ENCODE peak calls at places on chromosomes 11 and 22, in ten cellular contexts. J is HL-60; F is breast epithelium; M is upper lobe of right lung; Q is CD4-positive, CD25-positive, alpha-beta regulatory T cell; C is GM06990; N is A549; P is aorta; G is left lung; H is AG09309. Z is an unnamed sample.

GRCh38 chr11:10881892-10882291 is 24.0 kb upstream of the ZBED5 start:
- DNase-seq in J (no peak), F (no peak), M (no peak), Q (no peak), C (no peak), N (no peak), P (no peak), G (no peak), H (no peak), Z (no peak)

GRCh38 chr22:28909375-28909774 is 26.0 kb downstream of the ZNRF3 start:
- DNase-seq in J (no peak), F (no peak), M (no peak), Q (no peak), C (peak), N (no peak), P (peak), G (no peak), H (no peak), Z (no peak)

GRCh38 chr11:1233351-1234053 is 10.6 kb downstream of the MUC5B start:
- DNase-seq in J (no peak), F (no peak), M (peak), Q (no peak), C (no peak), N (no peak), P (peak), G (peak), H (no peak), Z (no peak)

GRCh38 chr11:1077417-1078119 is 2.9 kb downstream of the MUC2 start:
- DNase-seq in J (no peak), F (no peak), M (peak), Q (no peak), C (no peak), N (no peak), P (peak), G (peak), H (no peak), Z (no peak)

GRCh38 chr11:129249351-129249750 is 57.2 kb upstream of the ARHGAP32 start:
- DNase-seq in J (no peak), F (no peak), M (no peak), Q (no peak), C (no peak), N (peak), P (no peak), G (no peak), H (peak), Z (no peak)

GRCh38 chr22:41380993-41381328 is 781 bp upstream of the TEF start:
- DNase-seq in J (no peak), F (peak), M (no peak), Q (no peak), C (no peak), N (peak), P (no peak), G (no peak), H (peak), Z (peak)

GRCh38 chr11:133047036-133047800 is 485.1 kb downstream of the OPCML start:
- DNase-seq in J (no peak), F (no peak), M (no peak), Q (no peak), C (no peak), N (no peak), P (no peak), G (peak), H (no peak), Z (no peak)

GRCh38 chr11:95108159-95108611 is 18.5 kb downstream of the ENDOD1 start:
- DNase-seq in J (no peak), F (peak), M (no peak), Q (no peak), C (no peak), N (no peak), P (peak), G (no peak), H (no peak), Z (no peak)

GRCh38 chr11:75328426-75329277 is 22.8 kb downstream of the ARRB1 start:
- DNase-seq in J (no peak), F (peak), M (peak), Q (no peak), C (no peak), N (peak), P (peak), G (no peak), H (no peak), Z (no peak)

GRCh38 chr11:35262735-35263134 is 123.8 kb downstream of the CD44 start:
- DNase-seq in J (no peak), F (no peak), M (no peak), Q (no peak), C (no peak), N (no peak), P (no peak), G (no peak), H (no peak), Z (no peak)

GRCh38 chr22:35154937-35155387 is 89.0 kb downstream of the ISX start:
- DNase-seq in J (peak), F (peak), M (peak), Q (no peak), C (no peak), N (peak), P (no peak), G (no peak), H (peak), Z (no peak)

GRCh38 chr11:126543691-126544090 is 188.2 kb downstream of the ST3GAL4 start:
- DNase-seq in J (no peak), F (no peak), M (no peak), Q (no peak), C (no peak), N (no peak), P (no peak), G (no peak), H (no peak), Z (no peak)

GRCh38 chr11:40099391-40100169 is 1359.9 kb downstream of the LRRC4C start:
- DNase-seq in J (no peak), F (no peak), M (no peak), Q (no peak), C (no peak), N (no peak), P (no peak), G (no peak), H (no peak), Z (no peak)

GRCh38 chr22:18905540-18906409 is at the start of gene DGCR6:
- DNase-seq in J (no peak), F (no peak), M (no peak), Q (no peak), C (no peak), N (no peak), P (no peak), G (no peak), H (no peak), Z (no peak)

GRCh38 chr22:40065981-40066380 is 71.2 kb downstream of the FAM83F start:
- DNase-seq in J (no peak), F (no peak), M (no peak), Q (no peak), C (no peak), N (no peak), P (no peak), G (no peak), H (no peak), Z (no peak)

GRCh38 chr22:40071720-40072119 is 77.0 kb downstream of the FAM83F start:
- DNase-seq in J (no peak), F (no peak), M (no peak), Q (no peak), C (no peak), N (no peak), P (no peak), G (no peak), H (no peak), Z (no peak)

GRCh38 chr22:40067639-40068038 is 72.9 kb downstream of the FAM83F start:
- DNase-seq in J (no peak), F (no peak), M (no peak), Q (no peak), C (no peak), N (no peak), P (no peak), G (no peak), H (no peak), Z (no peak)

GRCh38 chr22:40070701-40071100 is 75.9 kb downstream of the FAM83F start:
- DNase-seq in J (no peak), F (no peak), M (no peak), Q (no peak), C (no peak), N (no peak), P (no peak), G (no peak), H (peak), Z (no peak)
- H3K4me3 ChIP-seq in J (no peak), F (no peak), M (no peak), Q (no peak), C (no peak), N (no peak), P (no peak), G (no peak), H (no peak), Z (no peak)

GRCh38 chr22:23270212-23270733 is 90.0 kb downstream of the BCR start:
- DNase-seq in J (no peak), F (no peak), M (no peak), Q (no peak), C (no peak), N (no peak), P (no peak), G (no peak), H (no peak), Z (no peak)

GRCh38 chr22:23272371-23272770 is 92.1 kb downstream of the BCR start:
- DNase-seq in J (no peak), F (no peak), M (no peak), Q (no peak), C (no peak), N (no peak), P (no peak), G (no peak), H (no peak), Z (no peak)

GRCh38 chr22:23270798-23271596 is 90.7 kb downstream of the BCR start:
- DNase-seq in J (no peak), F (no peak), M (no peak), Q (no peak), C (no peak), N (no peak), P (no peak), G (no peak), H (no peak), Z (no peak)

GRCh38 chr22:23272834-23273233 is 92.5 kb downstream of the BCR start:
- DNase-seq in J (no peak), F (no peak), M (no peak), Q (no peak), C (no peak), N (no peak), P (no peak), G (no peak), H (no peak), Z (no peak)

DNA sequence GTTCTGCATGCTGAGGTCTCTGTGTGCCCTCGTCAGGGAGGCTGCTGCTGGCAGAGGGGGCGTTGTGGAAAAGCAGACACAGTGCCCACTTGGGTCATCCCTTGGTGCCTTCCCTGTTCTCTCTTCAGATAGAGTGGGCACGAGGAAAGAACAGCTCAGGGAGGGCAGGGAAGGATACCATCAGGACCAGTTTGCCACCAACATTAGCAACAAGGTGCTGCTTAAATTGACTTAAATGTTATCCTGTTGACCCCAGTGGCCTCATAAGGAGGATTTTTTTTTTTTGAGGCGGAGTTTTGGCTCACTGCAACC is 91.2 kb downstream of the BCR start:
- DNase-seq in J (no peak), F (no peak), M (no peak), Q (no peak), C (no peak), N (no peak), P (no peak), G (no peak), H (no peak), Z (no peak)
- H3K4me3 ChIP-seq in J (no peak), F (no peak), M (no peak), Q (no peak), C (no peak), N (no peak), P (no peak), G (no peak), H (no peak), Z (no peak)

GRCh38 chr22:46535876-46536558 is 1.4 kb downstream of the CELSR1 start:
- DNase-seq in J (no peak), F (no peak), M (no peak), Q (no peak), C (no peak), N (no peak), P (no peak), G (peak), H (no peak), Z (no peak)
- H3K4me3 ChIP-seq in J (no peak), F (peak), M (peak), Q (no peak), C (no peak), N (peak), P (no peak), G (peak), H (no peak), Z (peak)

GRCh38 chr11:33868646-33869461 is 23.0 kb downstream of the LMO2 start:
- DNase-seq in J (no peak), F (no peak), M (no peak), Q (no peak), C (peak), N (no peak), P (no peak), G (peak), H (no peak), Z (no peak)

GRCh38 chr11:33864479-33864878 is 27.4 kb downstream of the LMO2 start:
- DNase-seq in J (no peak), F (no peak), M (no peak), Q (no peak), C (no peak), N (no peak), P (no peak), G (no peak), H (no peak), Z (no peak)

GRCh38 chr11:33867566-33867965 is 24.3 kb downstream of the LMO2 start:
- DNase-seq in J (no peak), F (no peak), M (no peak), Q (no peak), C (no peak), N (no peak), P (no peak), G (no peak), H (no peak), Z (no peak)

GRCh38 chr11:33869511-33870422 is 22.1 kb downstream of the LMO2 start:
- DNase-seq in J (peak), F (no peak), M (peak), Q (no peak), C (peak), N (no peak), P (peak), G (peak), H (no peak), Z (no peak)

DNA sequence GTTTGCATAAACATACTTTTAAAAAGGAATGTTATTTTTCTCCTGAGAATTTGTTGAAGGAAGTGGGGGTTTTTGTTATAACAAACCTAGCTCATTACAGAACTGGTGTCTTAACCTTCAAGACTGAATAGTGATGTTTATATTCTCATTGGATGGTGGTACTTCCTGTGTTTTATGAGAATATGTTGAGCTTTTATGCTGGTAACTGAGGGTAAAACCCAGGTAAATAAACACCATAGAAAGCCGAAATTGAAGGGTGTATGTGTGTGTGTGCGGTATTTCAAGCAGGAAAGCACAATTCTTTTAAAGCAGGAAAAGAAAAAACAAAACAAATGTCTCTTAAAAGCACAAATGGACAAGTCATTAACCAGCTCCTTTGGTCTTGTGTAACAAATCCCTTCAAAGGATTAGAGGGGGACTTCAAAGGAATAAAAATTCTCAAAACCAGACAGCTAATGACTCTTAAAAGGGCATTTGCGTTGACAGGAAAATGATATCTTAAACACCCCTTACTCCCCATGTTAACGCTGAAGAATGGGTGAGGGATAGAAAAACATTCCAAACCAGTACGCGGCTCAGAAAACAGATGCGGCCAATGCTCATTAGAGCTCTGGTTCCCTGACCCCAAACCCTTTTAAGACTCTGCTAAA is 23.8 kb downstream of the LMO2 start:
- DNase-seq in J (no peak), F (no peak), M (no peak), Q (no peak), C (no peak), N (no peak), P (no peak), G (no peak), H (no peak), Z (no peak)
- H3K4me3 ChIP-seq in J (peak), F (peak), M (peak), Q (no peak), C (peak), N (no peak), P (no peak), G (peak), H (no peak), Z (no peak)

GRCh38 chr22:38709306-38709705 is 3.6 kb downstream of the GTPBP1 start:
- DNase-seq in J (no peak), F (no peak), M (no peak), Q (no peak), C (no peak), N (no peak), P (no peak), G (no peak), H (no peak), Z (no peak)
- H3K4me3 ChIP-seq in J (no peak), F (no peak), M (no peak), Q (peak), C (no peak), N (no peak), P (no peak), G (no peak), H (no peak), Z (no peak)

GRCh38 chr11:65539401-65540289 is 14.8 kb downstream of the SCYL1 start:
- DNase-seq in J (no peak), F (no peak), M (no peak), Q (peak), C (no peak), N (no peak), P (no peak), G (peak), H (no peak), Z (no peak)
- H3K4me3 ChIP-seq in J (peak), F (peak), M (peak), Q (peak), C (peak), N (peak), P (no peak), G (peak), H (peak), Z (peak)

GRCh38 chr11:28049338-28050216 is 58.4 kb downstream of the KIF18A start:
- DNase-seq in J (no peak), F (no peak), M (no peak), Q (no peak), C (no peak), N (peak), P (no peak), G (no peak), H (no peak), Z (no peak)

GRCh38 chr11:28043930-28044709 is 63.8 kb downstream of the KIF18A start:
- DNase-seq in J (no peak), F (no peak), M (no peak), Q (no peak), C (no peak), N (peak), P (no peak), G (no peak), H (no peak), Z (no peak)

DNA sequence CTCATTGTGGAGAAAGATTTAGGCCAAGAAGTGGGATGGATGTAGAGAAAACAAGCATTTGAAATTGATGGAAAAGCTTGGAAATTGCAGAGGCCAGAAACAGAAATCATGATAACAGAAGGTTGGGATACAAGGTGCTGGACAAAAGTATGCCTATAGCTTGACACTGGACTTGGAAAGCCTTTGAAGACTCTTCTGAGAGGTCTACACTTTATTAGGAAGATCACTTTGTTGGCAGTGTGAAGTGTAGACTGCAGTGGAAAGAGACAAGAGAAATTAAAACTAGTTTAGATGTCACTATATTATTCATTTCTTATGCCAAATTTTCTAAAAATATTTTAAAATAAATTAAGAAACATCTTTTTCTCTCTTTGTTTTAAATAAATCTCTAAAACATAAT is 59.1 kb downstream of the KIF18A start:
- DNase-seq in J (no peak), F (no peak), M (no peak), Q (no peak), C (no peak), N (no peak), P (no peak), G (no peak), H (no peak), Z (no peak)
- H3K4me3 ChIP-seq in J (no peak), F (no peak), M (no peak), Q (no peak), C (no peak), N (no peak), P (no peak), G (no peak), H (no peak), Z (no peak)

DNA sequence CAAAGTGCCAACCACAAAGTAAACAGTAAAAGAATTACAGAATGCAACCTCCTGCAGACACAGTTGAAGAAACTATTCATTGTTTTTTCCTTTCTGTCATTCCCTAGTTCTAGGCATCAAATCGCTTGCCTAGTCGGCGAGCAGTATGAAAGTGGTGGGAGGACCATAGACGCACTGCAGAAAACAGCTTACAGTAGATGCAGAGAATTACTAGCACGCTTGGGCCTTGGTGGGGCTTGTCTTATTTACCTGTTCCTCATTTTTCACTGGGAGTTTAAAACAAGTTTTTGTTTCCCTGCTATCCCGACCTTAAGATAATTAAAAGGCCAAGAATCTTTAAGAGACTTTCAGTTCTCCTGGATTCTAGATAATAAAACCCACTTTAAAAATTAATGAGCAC is 742 bp upstream of the ARL14EP start:
- DNase-seq in J (no peak), F (no peak), M (no peak), Q (no peak), C (no peak), N (no peak), P (no peak), G (no peak), H (no peak), Z (no peak)
- H3K4me3 ChIP-seq in J (no peak), F (peak), M (peak), Q (peak), C (peak), N (peak), P (no peak), G (peak), H (no peak), Z (peak)

Z was measured in epithelial cell of proximal tubule.